ENCODE peak calls at places on chromosomes 2 and 18, in eight cellular contexts. V is NB4, Z is lower leg skin, Y is heart left ventricle, F is transverse colon, S is suprapubic skin, U is K562, D is IMR-90. A is an unnamed sample.

GRCh38 chr2:60544059-60544458 is 9.4 kb downstream of the BCL11A start:
- DNase-seq in V (no peak), Z (no peak), Y (no peak), F (no peak), S (no peak), U (no peak), D (no peak), A (no peak)

GRCh38 chr2:72920317-72921087 is 3.2 kb downstream of the EMX1 start:
- DNase-seq in V (no peak), Z (peak), Y (no peak), F (no peak), S (peak), U (no peak), D (peak), A (no peak)

GRCh38 chr18:21740474-21740723 is 193 bp upstream of the MIB1 start:
- DNase-seq in V (peak), Z (peak), Y (peak), F (peak), S (no peak), U (peak), D (peak), A (peak)

GRCh38 chr18:58045265-58046086 is 1.4 kb downstream of the NEDD4L start:
- DNase-seq in V (peak), Z (peak), Y (peak), F (peak), S (no peak), U (peak), D (peak), A (peak)

GRCh38 chr2:46328316-46328715 is 31.1 kb downstream of the EPAS1 start:
- DNase-seq in V (no peak), Z (no peak), Y (no peak), F (no peak), S (no peak), U (peak), D (no peak), A (no peak)

GRCh38 chr2:242060212-242060835 is 190.8 kb downstream of the RTP5 start:
- DNase-seq in V (no peak), Z (no peak), Y (no peak), F (no peak), S (no peak), U (no peak), D (peak), A (no peak)

GRCh38 chr2:177154809-177155208 is 57.8 kb upstream of the HNRNPA3 start:
- DNase-seq in V (no peak), Z (no peak), Y (no peak), F (no peak), S (no peak), U (no peak), D (no peak), A (no peak)

GRCh38 chr2:106638043-106638442 is 150.9 kb downstream of the CD8B2 start:
- DNase-seq in V (peak), Z (no peak), Y (no peak), F (no peak), S (no peak), U (peak), D (peak), A (no peak)

GRCh38 chr2:205868773-205869333 is 186.6 kb downstream of the NRP2 start:
- DNase-seq in V (peak), Z (peak), Y (no peak), F (no peak), S (no peak), U (no peak), D (peak), A (no peak)

GRCh38 chr2:29014811-29015414 is 33.8 kb downstream of the TOGARAM2 start:
- DNase-seq in V (peak), Z (no peak), Y (peak), F (peak), S (no peak), U (peak), D (peak), A (no peak)

GRCh38 chr2:69222984-69223658 is 163.9 kb downstream of the GFPT1 start:
- DNase-seq in V (no peak), Z (no peak), Y (peak), F (peak), S (no peak), U (no peak), D (peak), A (no peak)

GRCh38 chr18:24204904-24205303 is 66.0 kb downstream of the CABYR start:
- DNase-seq in V (no peak), Z (no peak), Y (no peak), F (no peak), S (no peak), U (no peak), D (no peak), A (no peak)

GRCh38 chr2:45699032-45699658 is 47.7 kb downstream of the PRKCE start:
- DNase-seq in V (no peak), Z (no peak), Y (no peak), F (no peak), S (no peak), U (no peak), D (peak), A (no peak)

GRCh38 chr2:44965684-44966083 is 24.2 kb downstream of the SIX3 start:
- DNase-seq in V (peak), Z (no peak), Y (no peak), F (no peak), S (no peak), U (no peak), D (no peak), A (no peak)

GRCh38 chr2:172639823-172640222 is 83.9 kb downstream of the PDK1 start:
- DNase-seq in V (peak), Z (no peak), Y (no peak), F (no peak), S (no peak), U (peak), D (peak), A (no peak)

GRCh38 chr2:101369100-101369499 is 18.2 kb downstream of the CREG2 start:
- DNase-seq in V (no peak), Z (no peak), Y (no peak), F (no peak), S (no peak), U (no peak), D (no peak), A (no peak)

GRCh38 chr2:101981066-101981465 is 10.7 kb upstream of the IL1R2 start:
- DNase-seq in V (no peak), Z (no peak), Y (no peak), F (no peak), S (no peak), U (no peak), D (no peak), A (no peak)

GRCh38 chr2:1518501-1518821 is 105.2 kb downstream of the TPO start:
- DNase-seq in V (no peak), Z (no peak), Y (no peak), F (no peak), S (no peak), U (no peak), D (no peak), A (no peak)

GRCh38 chr2:20617081-20617575 is 33.8 kb downstream of the HS1BP3 start:
- DNase-seq in V (no peak), Z (peak), Y (peak), F (peak), S (peak), U (peak), D (no peak), A (no peak)

GRCh38 chr2:217672472-217672871 is 330.3 kb downstream of the TNS1 start:
- DNase-seq in V (no peak), Z (no peak), Y (no peak), F (no peak), S (no peak), U (no peak), D (no peak), A (no peak)

GRCh38 chr2:126494593-126494992 is 161.4 kb upstream of the GYPC start:
- DNase-seq in V (no peak), Z (no peak), Y (no peak), F (no peak), S (no peak), U (no peak), D (no peak), A (no peak)

GRCh38 chr2:172248381-172249173 is 145.9 kb upstream of the DLX2 start:
- DNase-seq in V (no peak), Z (peak), Y (no peak), F (no peak), S (no peak), U (no peak), D (peak), A (no peak)

GRCh38 chr2:12270876-12271588 is 445.7 kb upstream of the TRIB2 start:
- DNase-seq in V (no peak), Z (no peak), Y (no peak), F (no peak), S (no peak), U (no peak), D (no peak), A (no peak)

GRCh38 chr2:11288431-11288830 is 56.0 kb downstream of the ROCK2 start:
- DNase-seq in V (no peak), Z (no peak), Y (no peak), F (no peak), S (no peak), U (no peak), D (no peak), A (no peak)

GRCh38 chr2:158056875-158057274 is 44.8 kb upstream of the UPP2 start:
- DNase-seq in V (no peak), Z (no peak), Y (no peak), F (no peak), S (no peak), U (no peak), D (no peak), A (no peak)

GRCh38 chr2:144659731-144660275 is 139.9 kb upstream of the ZEB2 start:
- DNase-seq in V (peak), Z (no peak), Y (peak), F (no peak), S (peak), U (peak), D (peak), A (no peak)

GRCh38 chr2:5365871-5366461 is 326.2 kb upstream of the SOX11 start:
- DNase-seq in V (peak), Z (no peak), Y (peak), F (peak), S (no peak), U (peak), D (peak), A (peak)

GRCh38 chr2:15829091-15829801 is 111.1 kb upstream of the MYCN start:
- DNase-seq in V (no peak), Z (no peak), Y (no peak), F (no peak), S (no peak), U (no peak), D (no peak), A (no peak)

GRCh38 chr2:216117566-216117965 is 8.4 kb downstream of the XRCC5 start:
- DNase-seq in V (no peak), Z (no peak), Y (no peak), F (no peak), S (no peak), U (no peak), D (peak), A (no peak)

GRCh38 chr18:456361-456821 is 44.1 kb downstream of the COLEC12 start:
- DNase-seq in V (no peak), Z (peak), Y (peak), F (peak), S (no peak), U (no peak), D (peak), A (no peak)

GRCh38 chr2:210169871-210170441 is 1.3 kb downstream of the KANSL1L start:
- DNase-seq in V (peak), Z (no peak), Y (no peak), F (no peak), S (no peak), U (no peak), D (peak), A (no peak)

GRCh38 chr2:180336550-180336949 is 329.5 kb upstream of the CWC22 start:
- DNase-seq in V (no peak), Z (no peak), Y (no peak), F (no peak), S (no peak), U (no peak), D (no peak), A (no peak)

GRCh38 chr2:42147641-42148274 is 21.4 kb upstream of the EML4 start:
- DNase-seq in V (no peak), Z (no peak), Y (no peak), F (no peak), S (no peak), U (no peak), D (peak), A (no peak)

GRCh38 chr2:182818541-182819308 is 47.7 kb downstream of the FRZB start:
- DNase-seq in V (no peak), Z (no peak), Y (no peak), F (no peak), S (no peak), U (no peak), D (no peak), A (no peak)

DNA sequence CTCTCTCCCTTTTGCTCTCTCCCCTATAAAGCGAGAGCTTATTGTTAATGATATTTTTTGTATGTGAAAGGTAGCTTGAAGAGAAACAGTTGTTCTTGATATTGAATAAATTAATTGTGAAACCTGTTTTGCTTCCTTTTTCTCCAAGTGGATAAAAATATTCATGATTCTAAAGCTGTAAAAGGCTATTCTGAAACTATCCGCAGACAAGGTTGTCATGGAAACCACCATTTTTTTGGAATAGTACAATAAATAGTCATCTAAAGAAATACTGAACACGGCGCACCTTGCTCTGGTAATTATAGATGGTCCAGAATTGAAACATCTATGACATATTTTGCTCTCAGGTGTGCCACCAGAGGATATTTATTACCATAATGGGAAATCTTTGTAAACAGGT is 1103.1 kb upstream of the SLC39A10 start:
- DNase-seq in V (no peak), Z (no peak), Y (no peak), F (no peak), S (no peak), U (no peak), D (no peak), A (no peak)
- TF ChIP-seq POLR2A in V (no peak), Z (no peak), Y (no peak), F (no peak), S (no peak), U (no peak), D (no peak), A (no peak)

GRCh38 chr2:85314884-85315242 is 12.9 kb downstream of the TGOLN2 start:
- DNase-seq in V (no peak), Z (no peak), Y (no peak), F (peak), S (no peak), U (no peak), D (no peak), A (no peak)
- TF ChIP-seq POLR2A in V (no peak), Z (no peak), Y (no peak), F (no peak), S (no peak), U (no peak), D (no peak), A (peak)

DNA sequence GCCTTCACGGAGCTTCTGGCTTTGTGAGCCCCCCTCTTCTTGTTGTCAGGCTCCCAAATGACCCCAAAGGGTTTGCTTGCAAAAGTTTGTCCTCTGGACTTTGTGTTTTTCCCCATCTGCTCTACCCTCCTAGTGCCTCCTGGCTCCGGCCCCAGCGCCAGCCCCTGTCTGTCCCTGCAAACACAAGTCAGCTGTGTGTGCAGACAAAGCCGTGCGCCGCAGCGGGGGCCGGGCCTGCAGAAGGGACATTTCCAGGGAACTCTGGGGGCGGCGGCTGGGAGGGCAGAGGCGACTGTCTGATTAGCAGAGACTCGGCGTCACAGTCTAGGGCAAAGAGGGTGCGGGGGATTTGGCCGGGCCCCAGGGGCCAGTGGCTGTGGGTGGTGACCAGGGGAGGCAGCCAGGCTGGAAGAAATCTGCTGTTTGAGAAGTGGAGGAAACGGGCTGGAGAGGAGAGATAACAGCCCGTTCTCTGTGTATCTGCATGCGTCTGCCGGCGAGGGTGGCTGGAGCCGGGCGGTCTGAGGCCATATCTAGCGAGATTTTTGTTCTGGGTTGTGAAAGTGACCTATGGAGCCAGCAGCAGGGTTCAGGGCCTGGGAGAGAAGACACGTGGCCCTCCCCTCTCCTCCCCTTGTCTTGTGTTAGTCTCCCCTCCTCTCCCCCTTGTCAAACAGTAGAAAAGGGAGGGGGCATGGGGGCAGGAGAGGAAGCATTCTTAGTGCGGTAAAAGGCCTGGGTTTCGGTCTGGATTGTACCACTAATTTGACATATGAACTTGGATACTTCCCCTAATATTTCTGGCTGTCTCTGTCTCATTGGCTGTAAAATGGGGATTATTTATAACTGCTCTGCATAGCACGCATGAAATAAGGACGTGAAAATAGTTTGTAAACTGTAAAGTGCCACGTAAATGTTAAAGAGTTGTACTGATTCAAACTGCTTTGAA is 169.4 kb downstream of the SMAD7 start:
- DNase-seq in V (no peak), Z (peak), Y (peak), F (peak), S (peak), U (peak), D (peak), A (no peak)
- TF ChIP-seq POLR2A in V (no peak), Z (no peak), Y (no peak), F (no peak), S (no peak), U (no peak), D (no peak), A (no peak)

GRCh38 chr18:69399253-69399652 is 1.4 kb upstream of the DOK6 start:
- DNase-seq in V (no peak), Z (no peak), Y (no peak), F (no peak), S (no peak), U (no peak), D (no peak), A (no peak)

GRCh38 chr18:69401475-69402218 is 959 bp downstream of the DOK6 start:
- DNase-seq in V (no peak), Z (peak), Y (no peak), F (no peak), S (no peak), U (no peak), D (peak), A (peak)

GRCh38 chr18:69402219-69402989 is 1.7 kb downstream of the DOK6 start:
- DNase-seq in V (no peak), Z (peak), Y (no peak), F (no peak), S (no peak), U (no peak), D (no peak), A (no peak)

GRCh38 chr18:69400976-69401474 is 337 bp downstream of the DOK6 start:
- DNase-seq in V (no peak), Z (no peak), Y (peak), F (peak), S (no peak), U (no peak), D (peak), A (peak)

DNA sequence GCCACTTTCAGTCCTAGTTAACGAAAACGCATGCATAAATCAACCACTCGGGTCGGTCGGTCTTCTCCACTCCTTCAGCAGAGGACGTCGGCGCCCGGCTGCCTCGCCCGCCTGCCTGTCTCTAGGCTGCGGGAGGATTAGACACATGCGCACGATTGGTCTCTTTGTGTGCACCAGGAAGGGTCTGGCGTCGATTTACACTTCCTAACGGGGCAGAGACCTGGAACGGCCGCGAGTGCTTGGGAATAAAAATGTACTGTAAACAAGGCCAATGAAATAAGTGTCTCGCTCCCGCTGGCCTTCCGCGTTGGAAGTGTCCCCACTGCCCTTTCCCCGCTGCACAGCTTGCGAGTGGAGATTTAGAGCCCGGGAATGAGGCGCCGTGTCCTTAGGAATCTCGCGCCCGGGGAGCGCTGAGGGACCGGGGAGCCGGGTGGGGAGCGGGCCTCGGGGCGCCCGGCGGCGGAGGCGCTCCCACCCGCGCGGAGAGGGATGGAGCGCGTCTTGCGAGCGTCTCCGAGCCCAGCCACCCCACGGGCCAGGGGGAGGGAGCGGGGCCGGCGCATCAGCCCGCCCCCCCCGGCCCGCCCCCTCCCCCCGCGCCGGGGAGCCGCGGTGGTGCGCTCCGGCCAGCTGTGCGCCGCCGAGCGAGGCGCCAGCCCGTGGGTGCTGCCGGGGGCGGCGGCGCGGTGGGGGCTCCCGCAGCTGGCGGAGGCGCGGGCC is at the start of gene DOK6:
- DNase-seq in V (no peak), Z (peak), Y (peak), F (no peak), S (no peak), U (no peak), D (peak), A (peak)
- TF ChIP-seq POLR2A in V (no peak), Z (no peak), Y (no peak), F (no peak), S (no peak), U (no peak), D (no peak), A (no peak)

DNA sequence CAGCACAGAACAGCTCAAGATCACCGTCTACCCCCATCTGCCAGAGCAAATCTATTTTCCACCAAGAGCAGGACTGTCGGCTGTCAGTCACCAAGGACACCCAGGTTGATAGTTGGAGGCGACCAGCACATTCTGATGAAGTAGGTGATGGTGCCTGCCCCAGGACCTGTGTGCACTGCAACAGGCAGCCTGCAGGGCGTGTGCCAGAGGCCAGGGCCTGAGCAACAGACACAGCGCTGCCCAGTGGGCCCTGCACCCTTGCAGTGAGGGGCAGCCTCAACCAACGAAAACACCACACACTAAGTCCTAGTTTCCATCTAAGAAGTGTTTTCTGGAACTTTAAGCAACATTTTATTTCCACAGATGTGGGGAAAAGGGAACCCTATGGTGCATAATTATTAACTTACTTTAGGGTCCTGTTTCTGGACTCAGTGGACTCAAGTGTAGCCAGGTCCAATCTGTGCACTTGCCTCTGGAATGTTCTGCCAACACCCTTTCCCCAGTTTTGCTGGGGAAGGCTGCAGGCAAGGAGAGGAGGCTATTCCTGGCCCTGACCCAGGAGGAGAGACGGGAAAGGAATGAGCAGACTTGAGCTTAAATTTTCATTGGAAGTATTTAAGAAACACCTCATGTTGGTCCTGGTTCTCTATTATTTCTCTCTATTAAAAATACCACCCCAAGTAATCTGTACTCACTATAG is 61.5 kb downstream of the ADNP2 start:
- DNase-seq in V (no peak), Z (peak), Y (no peak), F (no peak), S (no peak), U (no peak), D (no peak), A (no peak)
- TF ChIP-seq POLR2A in V (no peak), Z (no peak), Y (no peak), F (no peak), S (no peak), U (no peak), D (no peak), A (no peak)